ENCODE peak calls at places on chromosomes 4 and X, in nine cellular contexts. U is tibial nerve, R is heart left ventricle, I is Peyer's patch, Y is SK-N-SH, A is uterus, J is IMR-90, H is endodermal cell, V is GM23248. C is an unnamed sample. For H3K9me3 and H3K4me1, the result is how much of the 10 kb centered on the place peaks cover.

GRCh38 chr4:73867783-73868182 is 1.4 kb upstream of the CXCL1 start:
- DNase-seq in V (no peak), J (no peak), A (no peak), R (no peak), I (no peak), H (peak), U (no peak), Y (no peak), C (no peak)

GRCh38 chrX:19776753-19777152 is 110.6 kb downstream of the SH3KBP1 start:
- DNase-seq in I (no peak), H (no peak), V (no peak), U (no peak), J (no peak), R (no peak), A (no peak), Y (no peak), C (no peak)

GRCh38 chr4:57639566-57640328 is 529.6 kb upstream of the IGFBP7 start:
- DNase-seq in J (no peak), I (no peak), Y (no peak), V (no peak), H (peak), R (no peak), A (no peak), U (no peak), C (no peak)

GRCh38 chr4:83378426-83378825 is 43.8 kb upstream of the HPSE start:
- DNase-seq in A (no peak), I (no peak), R (no peak), V (no peak), J (no peak), H (no peak), Y (no peak), U (no peak), C (no peak)

GRCh38 chrX:103215037-103215767 is at the start of gene BEX4:
- DNase-seq in I (peak), U (peak), A (peak), H (peak), Y (peak), J (peak), V (peak), R (peak), C (peak)

GRCh38 chr4:159606835-159607234 is 504.0 kb downstream of the RAPGEF2 start:
- DNase-seq in V (no peak), H (no peak), J (no peak), U (no peak), A (no peak), R (no peak), Y (no peak), I (no peak), C (no peak)

GRCh38 chrX:111071542-111072277 is 24.3 kb upstream of the PAK3 start:
- DNase-seq in U (no peak), I (no peak), A (no peak), Y (no peak), H (no peak), R (no peak), J (no peak), V (no peak), C (no peak)

GRCh38 chrX:37824491-37825224 is 22.7 kb downstream of the DYNLT3 start:
- DNase-seq in U (no peak), A (no peak), H (no peak), Y (no peak), I (no peak), V (no peak), J (no peak), R (no peak), C (no peak)

GRCh38 chrX:71541546-71542022 is 8.7 kb downstream of the OGT start:
- DNase-seq in R (no peak), H (no peak), A (no peak), V (peak), J (peak), I (no peak), Y (no peak), U (no peak), C (no peak)

GRCh38 chr4:74675673-74676279 is 118.5 kb downstream of the BTC start:
- DNase-seq in A (no peak), I (no peak), V (peak), J (peak), U (peak), R (no peak), H (no peak), Y (peak), C (no peak)

GRCh38 chr4:140025470-140025869 is 128.5 kb downstream of the MAML3 start:
- DNase-seq in Y (no peak), I (no peak), J (no peak), H (no peak), U (no peak), A (no peak), V (no peak), R (no peak), C (no peak)

GRCh38 chr4:183960912-183961569 is 55.9 kb downstream of the STOX2 start:
- DNase-seq in A (no peak), H (peak), U (no peak), Y (no peak), V (no peak), R (peak), I (no peak), J (no peak), C (no peak)

GRCh38 chrX:32048285-32048684 is 976.4 kb upstream of the FTHL17 start:
- DNase-seq in R (no peak), U (no peak), Y (no peak), I (no peak), J (no peak), H (no peak), A (no peak), V (no peak), C (no peak)

GRCh38 chr4:2869659-2870058 is 26.0 kb downstream of the ADD1 start:
- DNase-seq in A (no peak), J (no peak), I (no peak), V (no peak), U (no peak), R (no peak), H (no peak), Y (no peak), C (no peak)

GRCh38 chr4:6463311-6464289 is 8.8 kb downstream of the PPP2R2C start:
- DNase-seq in I (no peak), J (no peak), Y (no peak), A (no peak), V (no peak), H (peak), R (no peak), U (no peak), C (peak)

GRCh38 chr4:170775851-170776250 is 686.1 kb upstream of the AADAT start:
- DNase-seq in Y (no peak), H (no peak), J (no peak), I (no peak), V (no peak), A (no peak), R (no peak), U (no peak), C (no peak)

GRCh38 chr4:170772429-170772828 is 682.7 kb upstream of the AADAT start:
- DNase-seq in Y (no peak), U (no peak), H (no peak), A (no peak), I (no peak), R (no peak), J (no peak), V (no peak), C (no peak)

GRCh38 chr4:170773709-170774273 is 684.0 kb upstream of the AADAT start:
- DNase-seq in U (no peak), A (no peak), H (no peak), Y (no peak), V (no peak), I (no peak), J (no peak), R (no peak), C (no peak)

GRCh38 chr4:170776983-170777382 is 687.2 kb upstream of the AADAT start:
- DNase-seq in R (no peak), J (no peak), Y (no peak), H (no peak), U (no peak), V (no peak), A (no peak), I (no peak), C (no peak)

DNA sequence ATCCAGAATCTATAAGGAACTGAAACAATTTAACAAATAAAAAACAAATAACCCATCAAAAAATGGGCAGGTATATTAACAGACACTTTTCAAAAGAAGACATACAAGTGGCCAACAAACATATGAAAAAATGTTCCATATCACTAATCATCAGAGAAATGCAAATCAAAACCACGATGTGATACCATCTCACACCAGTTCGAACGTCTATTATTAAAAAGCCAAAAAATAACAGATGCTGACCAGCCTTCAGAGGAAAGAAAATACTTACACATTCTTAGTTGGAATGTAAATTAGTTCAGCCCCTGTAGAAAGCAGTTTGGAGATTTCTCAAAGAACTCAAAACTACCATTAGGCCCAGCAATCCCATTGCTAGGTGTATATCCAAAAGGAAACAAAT is 687.9 kb upstream of the AADAT start:
- DNase-seq in V (no peak), A (no peak), I (no peak), Y (no peak), J (no peak), U (no peak), H (no peak), R (no peak), C (no peak)
- H3K9me3 ChIP-seq in V (under half), A (under half), I (under half), Y (under half), J (under half), U (under half), H (under half), R (under half), C (under half)

GRCh38 chr4:40227284-40227683 is 30.5 kb downstream of the RHOH start:
- DNase-seq in U (no peak), Y (no peak), J (no peak), R (no peak), V (no peak), H (no peak), I (peak), A (no peak), C (no peak)

GRCh38 chr4:40232610-40233009 is 35.8 kb downstream of the RHOH start:
- DNase-seq in I (peak), R (no peak), A (no peak), J (no peak), Y (no peak), H (no peak), V (no peak), U (no peak), C (no peak)

GRCh38 chr4:40231464-40231863 is 34.6 kb downstream of the RHOH start:
- DNase-seq in A (no peak), R (no peak), V (no peak), J (no peak), I (peak), H (peak), U (no peak), Y (no peak), C (no peak)

GRCh38 chr4:40225497-40225896 is 28.7 kb downstream of the RHOH start:
- DNase-seq in R (no peak), Y (no peak), U (no peak), H (no peak), V (no peak), I (peak), A (no peak), J (no peak), C (no peak)

GRCh38 chr4:40228497-40229365 is 31.9 kb downstream of the RHOH start:
- DNase-seq in R (no peak), H (peak), Y (no peak), J (no peak), I (peak), U (no peak), A (no peak), V (peak), C (no peak)
- H3K4me1 ChIP-seq in R (under half), H (under half), Y (under half), J (under half), I (under half), U (under half), A (under half), V (under half), C (under half)

GRCh38 chrX:146424422-146424821 is 385.1 kb upstream of the CXorf51B start:
- DNase-seq in J (no peak), V (no peak), Y (no peak), R (no peak), A (no peak), H (no peak), I (no peak), U (no peak), C (no peak)
- H3K9me3 ChIP-seq in J (under half), V (under half), Y (under half), R (under half), A (under half), H (under half), I (under half), U (under half), C (under half)

GRCh38 chr4:13142191-13142590 is 341.9 kb downstream of the RAB28 start:
- DNase-seq in R (no peak), V (no peak), A (no peak), J (no peak), H (no peak), U (no peak), I (no peak), Y (no peak), C (no peak)

GRCh38 chr4:13137400-13137799 is 346.7 kb downstream of the RAB28 start:
- DNase-seq in U (no peak), H (no peak), R (no peak), I (no peak), V (no peak), A (no peak), J (no peak), Y (no peak), C (no peak)

GRCh38 chr4:13143704-13144103 is 340.4 kb downstream of the RAB28 start:
- DNase-seq in U (no peak), H (no peak), R (no peak), V (no peak), J (no peak), Y (no peak), A (no peak), I (no peak), C (no peak)

GRCh38 chr4:13143234-13143633 is 340.9 kb downstream of the RAB28 start:
- DNase-seq in H (no peak), Y (peak), A (no peak), U (no peak), R (no peak), I (no peak), V (no peak), J (no peak), C (no peak)
- H3K4me1 ChIP-seq in H (under half), Y (under half), A (under half), U (under half), R (under half), I (under half), V (under half), J (under half), C (under half)

GRCh38 chrX:39298821-39299220 is 497.6 kb downstream of the MID1IP1 start:
- DNase-seq in J (no peak), R (no peak), A (no peak), V (no peak), U (no peak), I (no peak), Y (no peak), H (no peak), C (no peak)

GRCh38 chrX:39299615-39300014 is 498.4 kb downstream of the MID1IP1 start:
- DNase-seq in Y (no peak), A (no peak), V (no peak), H (no peak), I (no peak), U (no peak), R (no peak), J (no peak), C (no peak)

GRCh38 chrX:39304746-39305145 is 503.5 kb downstream of the MID1IP1 start:
- DNase-seq in R (no peak), V (no peak), I (no peak), Y (no peak), U (no peak), A (no peak), H (no peak), J (no peak), C (no peak)

GRCh38 chrX:39301041-39301440 is 499.8 kb downstream of the MID1IP1 start:
- DNase-seq in J (no peak), U (no peak), R (no peak), I (no peak), V (no peak), A (no peak), H (no peak), Y (no peak), C (peak)

GRCh38 chrX:39302838-39303237 is 501.6 kb downstream of the MID1IP1 start:
- DNase-seq in Y (no peak), R (no peak), J (no peak), H (no peak), I (no peak), U (no peak), V (no peak), A (no peak), C (peak)
- H3K9me3 ChIP-seq in Y (under half), R (under half), J (under half), H (under half), I (under half), U (under half), V (under half), A (under half), C (under half)

DNA sequence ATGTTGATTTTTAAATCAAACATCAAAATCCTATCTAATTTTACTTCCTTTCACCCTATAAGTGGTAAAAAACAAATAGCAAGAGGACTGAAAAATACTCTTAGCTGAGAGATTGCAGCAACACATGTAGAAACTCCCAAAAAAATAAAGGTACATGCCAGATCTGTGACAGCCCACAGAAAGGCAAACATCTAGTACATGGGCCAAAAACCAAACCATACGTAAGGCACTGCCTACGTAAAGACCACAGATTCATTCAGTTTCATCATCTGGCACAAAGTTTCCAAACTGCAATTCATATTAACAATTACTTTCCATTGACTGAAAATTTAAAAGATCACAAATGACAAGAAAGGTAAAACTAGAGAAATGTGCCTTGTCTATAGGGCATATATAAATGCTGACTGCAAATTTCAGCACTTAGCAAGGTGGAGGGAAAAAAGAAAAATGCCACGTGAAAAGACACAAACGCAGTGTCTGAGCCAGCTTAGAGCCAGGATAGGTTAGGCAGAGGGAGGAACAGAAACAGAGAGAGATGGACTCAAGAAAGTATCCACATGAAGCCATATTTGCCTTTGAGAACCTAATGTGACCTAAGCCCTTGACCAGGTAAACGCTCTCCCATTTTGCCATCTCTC is 88.1 kb downstream of the TSPAN5 start:
- DNase-seq in H (no peak), I (no peak), U (no peak), R (no peak), Y (no peak), J (no peak), V (no peak), A (no peak), C (no peak)
- H3K4me1 ChIP-seq in H (under half), I (under half), U (under half), R (under half), Y (under half), J (under half), V (under half), A (under half), C (under half)

GRCh38 chrX:154598656-154599055 is 13.7 kb downstream of the CTAG1A start:
- DNase-seq in R (no peak), H (no peak), U (no peak), V (no peak), A (no peak), J (no peak), Y (no peak), I (no peak), C (no peak)
- H3K9me3 ChIP-seq in R (under half), H (under half), U (under half), V (under half), A (under half), J (under half), Y (under half), I (under half), C (under half)